ENCODE peak calls at places on chromosome 21, in seven cellular contexts. X, I, V, J, A, Y and D are unnamed samples.

GRCh38 chr21:34126269-34126668 is 52.9 kb downstream of the MRPS6 start:
- DNase-seq in X (no peak), I (no peak), V (no peak), J (no peak), A (peak), Y (no peak), D (peak)

GRCh38 chr21:27219068-27219467 is 252.2 kb upstream of the ADAMTS5 start:
- DNase-seq in X (no peak), I (no peak), V (no peak), J (no peak), A (peak), Y (peak), D (peak)

GRCh38 chr21:45801129-45801735 is 157.7 kb downstream of the PCBP3 start:
- DNase-seq in X (no peak), I (no peak), V (no peak), J (no peak), A (no peak), Y (no peak), D (no peak)

GRCh38 chr21:33434770-33435360 is 31.7 kb downstream of the IFNGR2 start:
- DNase-seq in X (no peak), I (no peak), V (no peak), J (no peak), A (peak), Y (peak), D (peak)

GRCh38 chr21:46543306-46543705 is 61.6 kb downstream of the S100B start:
- DNase-seq in X (no peak), I (no peak), V (no peak), J (no peak), A (no peak), Y (no peak), D (no peak)

GRCh38 chr21:26587621-26588260 is 14.7 kb upstream of the CYYR1 start:
- DNase-seq in X (peak), I (no peak), V (no peak), J (no peak), A (peak), Y (peak), D (peak)

GRCh38 chr21:37454869-37455503 is 88.4 kb downstream of the DYRK1A start:
- DNase-seq in X (no peak), I (no peak), V (no peak), J (no peak), A (no peak), Y (no peak), D (no peak)

GRCh38 chr21:19565587-19565986 is 1162.0 kb upstream of the TMPRSS15 start:
- DNase-seq in X (no peak), I (no peak), V (no peak), J (no peak), A (no peak), Y (no peak), D (no peak)

GRCh38 chr21:17402885-17403477 is 109.9 kb upstream of the CXADR start:
- DNase-seq in X (no peak), I (no peak), V (no peak), J (no peak), A (no peak), Y (peak), D (no peak)

GRCh38 chr21:32141009-32141357 is 137.9 kb downstream of the MIS18A start:
- DNase-seq in X (no peak), I (no peak), V (no peak), J (no peak), A (no peak), Y (no peak), D (no peak)

GRCh38 chr21:38460171-38460742 is 38.0 kb downstream of the ERG start:
- DNase-seq in X (no peak), I (no peak), V (no peak), J (no peak), A (peak), Y (peak), D (peak)

GRCh38 chr21:36910581-36911307 is 55.7 kb downstream of the HLCS start:
- DNase-seq in X (no peak), I (no peak), V (no peak), J (no peak), A (no peak), Y (peak), D (no peak)

GRCh38 chr21:27300770-27301169 is 333.9 kb upstream of the ADAMTS5 start:
- DNase-seq in X (no peak), I (no peak), V (no peak), J (no peak), A (no peak), Y (no peak), D (peak)

GRCh38 chr21:45427331-45428271 is 22.6 kb downstream of the COL18A1 start:
- DNase-seq in X (peak), I (no peak), V (no peak), J (peak), A (peak), Y (peak), D (peak)

GRCh38 chr21:34620084-34620665 is 5.3 kb upstream of the RCAN1 start:
- DNase-seq in X (no peak), I (no peak), V (no peak), J (no peak), A (no peak), Y (no peak), D (no peak)

GRCh38 chr21:17607684-17608083 is 5.0 kb downstream of the BTG3 start:
- DNase-seq in X (no peak), I (no peak), V (no peak), J (no peak), A (peak), Y (no peak), D (no peak)

GRCh38 chr21:18114735-18115134 is 129.9 kb upstream of the CHODL start:
- DNase-seq in X (no peak), I (no peak), V (no peak), J (no peak), A (no peak), Y (no peak), D (no peak)

GRCh38 chr21:36698160-36699025 is 522 bp upstream of the SIM2 start:
- DNase-seq in X (no peak), I (no peak), V (peak), J (no peak), A (no peak), Y (no peak), D (no peak)

GRCh38 chr21:31489014-31489413 is 145.0 kb upstream of the TIAM1 start:
- DNase-seq in X (no peak), I (no peak), V (no peak), J (no peak), A (no peak), Y (no peak), D (no peak)

GRCh38 chr21:23740463-23740862 is 1866.8 kb downstream of the MRPL39 start:
- DNase-seq in X (no peak), I (no peak), V (no peak), J (no peak), A (no peak), Y (no peak), D (no peak)

DNA sequence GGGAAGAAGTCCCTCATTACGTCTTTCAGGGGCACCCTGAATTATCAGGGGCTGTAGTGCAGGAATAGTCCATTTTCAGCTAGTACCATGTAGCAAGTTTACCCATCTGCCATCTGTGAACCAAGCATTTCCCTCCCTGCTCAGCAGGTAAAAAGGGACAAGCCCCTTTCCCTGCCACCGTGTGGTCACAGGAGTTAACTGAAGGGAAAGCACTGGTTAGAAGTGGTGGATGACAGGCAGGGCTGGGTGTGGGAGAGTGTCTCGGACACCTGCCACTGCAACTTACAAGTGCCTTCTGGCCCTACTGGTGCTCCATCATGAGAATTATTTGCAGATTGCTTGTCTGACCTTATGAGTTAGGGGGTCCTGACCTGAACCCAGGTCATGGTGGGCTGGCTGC is 32.0 kb upstream of the IGSF5 start:
- DNase-seq in X (no peak), I (no peak), V (no peak), J (no peak), A (no peak), Y (no peak), D (no peak)
- TF ChIP-seq CTCF in X (no peak), I (peak), V (no peak), J (no peak), A (no peak), Y (no peak), D (peak)

DNA sequence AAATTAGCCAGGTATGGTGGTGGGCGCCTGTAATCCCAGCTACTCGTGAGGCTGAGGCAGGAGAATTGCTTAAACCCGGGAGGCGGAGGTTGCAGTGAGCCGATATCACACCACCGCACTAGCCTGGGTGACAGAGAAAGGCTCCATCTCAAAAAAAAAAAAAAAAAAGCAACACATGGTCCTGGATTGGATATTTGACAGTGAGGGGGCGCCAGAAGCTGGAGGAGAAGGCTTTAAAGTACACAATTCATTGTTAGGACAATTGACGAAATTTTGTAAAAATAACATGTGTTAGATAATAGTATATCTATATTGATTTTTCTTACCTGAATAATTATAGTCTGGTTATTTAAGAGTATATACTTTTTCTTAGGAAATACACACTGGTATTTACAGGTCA is 50.2 kb upstream of the USP25 start:
- DNase-seq in X (no peak), I (no peak), V (no peak), J (no peak), A (no peak), Y (no peak), D (no peak)
- TF ChIP-seq CTCF in X (no peak), I (no peak), V (no peak), J (no peak), A (no peak), Y (no peak), D (no peak)

DNA sequence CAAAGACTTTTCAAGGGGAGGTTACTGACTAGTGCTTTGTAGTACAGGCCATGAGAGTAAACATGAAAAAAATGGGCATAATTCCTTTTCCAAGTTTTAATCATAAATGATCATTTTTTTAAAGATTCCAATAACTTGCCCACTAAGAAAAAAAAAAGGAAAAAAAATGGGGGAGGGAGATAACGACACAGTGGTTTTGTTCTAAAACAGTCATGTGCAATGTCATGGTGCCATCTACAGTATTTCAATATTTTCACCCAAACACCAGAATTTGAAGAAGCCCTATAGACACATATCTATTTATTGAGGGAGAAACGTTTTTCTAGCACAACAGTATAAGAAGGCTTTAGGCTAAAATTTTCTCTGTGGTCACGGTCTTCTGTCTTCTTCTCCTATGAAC is 250.2 kb downstream of the LTN1 start:
- DNase-seq in X (no peak), I (no peak), V (no peak), J (no peak), A (peak), Y (peak), D (peak)
- TF ChIP-seq CTCF in X (no peak), I (no peak), V (no peak), J (no peak), A (peak), Y (peak), D (peak)

GRCh38 chr21:42455196-42455595 is 40.8 kb downstream of the RSPH1 start:
- DNase-seq in X (no peak), I (no peak), V (no peak), J (peak), A (peak), Y (no peak), D (no peak)
- TF ChIP-seq CTCF in X (no peak), I (no peak), V (no peak), J (no peak), A (no peak), Y (no peak), D (no peak)

GRCh38 chr21:25421327-25422028 is 185.8 kb downstream of the MRPL39 start:
- DNase-seq in X (peak), I (no peak), V (peak), J (no peak), A (peak), Y (peak), D (peak)
- TF ChIP-seq CTCF in X (peak), I (peak), V (peak), J (no peak), A (peak), Y (peak), D (peak)

DNA sequence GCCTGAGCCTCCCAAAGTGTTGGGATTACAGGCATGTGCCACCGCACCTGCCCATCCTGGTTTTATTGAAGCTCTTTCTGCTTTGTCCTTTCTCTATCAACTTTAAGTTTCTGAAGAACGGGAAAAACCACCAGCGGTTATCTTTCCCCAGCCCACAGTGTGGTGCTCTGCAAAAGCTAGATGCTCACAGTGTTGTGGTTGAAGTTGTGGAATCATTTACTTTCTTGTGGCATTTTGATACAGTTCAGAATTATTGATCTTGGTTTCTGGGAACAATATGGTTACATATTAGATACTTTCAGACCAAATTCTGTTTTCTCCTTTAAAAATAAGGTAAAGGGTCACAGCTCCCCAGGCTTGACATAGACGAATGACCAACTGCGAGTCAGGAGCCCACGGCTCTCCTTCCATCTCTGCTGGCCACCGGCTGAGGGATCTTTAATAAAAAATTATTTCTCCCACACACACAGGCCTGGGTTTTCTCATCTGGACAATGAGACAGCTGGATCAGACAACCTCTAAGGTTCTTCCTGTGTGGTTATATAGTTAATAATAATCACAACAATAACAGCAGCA is 385.3 kb downstream of the SETD4 start:
- DNase-seq in X (no peak), I (no peak), V (no peak), J (no peak), A (no peak), Y (peak), D (peak)
- TF ChIP-seq CTCF in X (no peak), I (no peak), V (no peak), J (no peak), A (no peak), Y (no peak), D (no peak)

DNA sequence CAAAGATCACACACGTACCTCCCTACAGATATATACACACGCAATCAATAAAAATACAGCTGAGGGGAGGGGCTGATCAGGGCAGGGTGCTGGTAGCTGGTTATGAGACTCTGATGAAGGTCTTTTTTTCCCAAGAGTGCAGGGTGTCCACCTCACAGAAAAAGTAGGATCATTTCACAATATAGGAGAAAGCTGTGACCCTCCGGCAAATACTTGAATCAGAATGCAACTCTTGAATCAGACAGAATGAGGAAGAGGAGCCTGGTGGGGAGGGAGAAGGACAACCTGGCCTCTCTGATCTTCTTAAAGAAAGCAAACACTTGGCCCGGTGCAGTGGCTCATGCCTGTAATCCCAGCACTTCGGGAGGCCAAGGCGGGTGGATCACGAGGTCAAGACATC is 269.3 kb downstream of the PCP4 start:
- DNase-seq in X (no peak), I (no peak), V (no peak), J (no peak), A (no peak), Y (no peak), D (no peak)
- TF ChIP-seq CTCF in X (no peak), I (no peak), V (no peak), J (no peak), A (no peak), Y (no peak), D (no peak)

DNA sequence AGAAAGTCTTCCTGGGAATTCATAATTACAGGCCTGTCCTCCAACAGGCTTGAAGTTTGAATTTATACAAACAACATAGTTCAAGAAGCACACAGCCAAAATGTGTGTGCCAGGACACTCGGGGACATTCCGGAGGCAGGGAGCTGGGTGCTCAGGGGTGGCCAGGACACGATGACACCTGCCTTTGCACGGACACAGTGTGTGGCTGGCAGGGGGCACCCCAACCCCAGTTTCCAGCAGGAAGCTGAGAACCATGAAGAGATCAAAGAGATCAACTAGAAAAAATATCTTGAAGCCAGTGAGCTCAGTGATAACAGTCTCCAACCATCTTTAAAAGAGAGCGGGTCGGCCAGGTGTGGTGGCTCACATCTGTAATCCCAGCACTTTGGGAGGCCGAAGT is 32.5 kb upstream of the TRAPPC10 start:
- DNase-seq in X (no peak), I (no peak), V (no peak), J (no peak), A (no peak), Y (no peak), D (no peak)
- TF ChIP-seq CTCF in X (no peak), I (no peak), V (no peak), J (no peak), A (no peak), Y (peak), D (peak)

DNA sequence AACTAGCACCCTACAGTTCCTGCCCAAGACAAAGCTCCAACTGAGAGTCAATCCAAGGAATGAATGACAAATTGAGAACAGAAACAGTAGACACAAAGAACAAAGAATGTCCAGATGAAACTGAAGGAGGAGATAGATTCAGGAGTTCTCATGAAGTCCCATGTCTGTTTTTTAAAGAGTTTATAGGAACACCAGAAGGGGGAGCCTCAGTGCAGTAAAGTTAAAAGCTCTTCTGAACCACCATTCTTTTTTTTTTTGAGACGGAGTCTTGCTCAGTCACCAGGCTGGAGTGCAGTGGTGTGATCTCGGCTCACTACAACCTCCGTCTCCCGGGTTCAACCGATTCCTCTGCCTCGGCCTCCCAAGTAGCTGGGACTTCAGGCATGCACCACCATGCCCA is 323.6 kb downstream of the MRPL39 start:
- DNase-seq in X (no peak), I (no peak), V (peak), J (no peak), A (peak), Y (peak), D (peak)
- TF ChIP-seq CTCF in X (peak), I (peak), V (peak), J (no peak), A (peak), Y (peak), D (peak)